ENCODE peak calls at places on chromosomes 12 and 14, in six cellular contexts. One of them, this sample, is unnamed.

GRCh38 chr12:18135509-18135908 is 45.5 kb upstream of the RERGL start:
- DNase-seq in GM12878: no peak
- DNase-seq in K562: no peak
- DNase-seq in H1: no peak
- DNase-seq in GM12891: no peak
- DNase-seq in HepG2: no peak
- DNase-seq in this sample: no peak

GRCh38 chr12:30994274-30994673 is 67.7 kb downstream of the TSPAN11 start:
- DNase-seq in HepG2: no peak
- DNase-seq in GM12878: no peak
- DNase-seq in GM12891: no peak
- DNase-seq in K562: no peak
- DNase-seq in H1: no peak
- DNase-seq in this sample: no peak

GRCh38 chr12:102452605-102453004 is 27.8 kb downstream of the IGF1 start:
- DNase-seq in HepG2: no peak
- DNase-seq in H1: no peak
- DNase-seq in K562: no peak
- DNase-seq in GM12891: no peak
- DNase-seq in GM12878: no peak
- DNase-seq in this sample: no peak

GRCh38 chr14:58738876-58739275 is 101.1 kb downstream of the DACT1 start:
- DNase-seq in H1: no peak
- DNase-seq in HepG2: no peak
- DNase-seq in GM12891: no peak
- DNase-seq in GM12878: no peak
- DNase-seq in K562: no peak
- DNase-seq in this sample: no peak

GRCh38 chr12:61452076-61452475 is 808.1 kb upstream of the USP15 start:
- DNase-seq in GM12878: no peak
- DNase-seq in K562: no peak
- DNase-seq in H1: no peak
- DNase-seq in HepG2: no peak
- DNase-seq in GM12891: no peak
- DNase-seq in this sample: no peak

GRCh38 chr12:116150001-116150400 is 127.5 kb downstream of the MED13L start:
- DNase-seq in GM12891: no peak
- DNase-seq in H1: no peak
- DNase-seq in K562: no peak
- DNase-seq in HepG2: no peak
- DNase-seq in GM12878: no peak
- DNase-seq in this sample: no peak

GRCh38 chr12:100267603-100268281 is 765 bp downstream of the SCYL2 start:
- DNase-seq in H1: no peak
- DNase-seq in K562: peak
- DNase-seq in GM12878: no peak
- DNase-seq in HepG2: peak
- DNase-seq in GM12891: no peak
- DNase-seq in this sample: no peak

GRCh38 chr12:26555139-26555538 is 277.9 kb downstream of the ITPR2 start:
- DNase-seq in GM12878: no peak
- DNase-seq in GM12891: no peak
- DNase-seq in HepG2: no peak
- DNase-seq in H1: no peak
- DNase-seq in K562: no peak
- DNase-seq in this sample: no peak

GRCh38 chr14:100192250-100192671 is 32.8 kb upstream of the DEGS2 start:
- DNase-seq in K562: no peak
- DNase-seq in GM12878: no peak
- DNase-seq in GM12891: no peak
- DNase-seq in HepG2: no peak
- DNase-seq in H1: no peak
- DNase-seq in this sample: no peak

GRCh38 chr12:78726854-78727253 is 137.7 kb upstream of the SYT1 start:
- DNase-seq in GM12891: no peak
- DNase-seq in K562: no peak
- DNase-seq in GM12878: no peak
- DNase-seq in H1: no peak
- DNase-seq in HepG2: no peak
- DNase-seq in this sample: no peak

GRCh38 chr12:126860210-126860609 is 1406.8 kb upstream of the TMEM132C start:
- DNase-seq in H1: no peak
- DNase-seq in HepG2: no peak
- DNase-seq in GM12891: no peak
- DNase-seq in K562: no peak
- DNase-seq in GM12878: no peak
- DNase-seq in this sample: no peak

GRCh38 chr12:9869307-9870161 is at the start of gene CLEC2B:
- DNase-seq in GM12878: peak
- DNase-seq in H1: no peak
- DNase-seq in K562: no peak
- DNase-seq in GM12891: no peak
- DNase-seq in HepG2: no peak
- DNase-seq in this sample: no peak

GRCh38 chr14:79483472-79483871 is 727.8 kb downstream of the DIO2 start:
- DNase-seq in GM12878: no peak
- DNase-seq in H1: no peak
- DNase-seq in K562: no peak
- DNase-seq in GM12891: no peak
- DNase-seq in HepG2: no peak
- DNase-seq in this sample: no peak

GRCh38 chr12:107761502-107761904 is 566 bp upstream of the PRDM4 start:
- DNase-seq in GM12891: no peak
- DNase-seq in K562: no peak
- DNase-seq in GM12878: no peak
- DNase-seq in H1: no peak
- DNase-seq in HepG2: no peak
- DNase-seq in this sample: no peak

GRCh38 chr14:69107407-69108003 is 45.4 kb downstream of the DCAF5 start:
- DNase-seq in H1: no peak
- DNase-seq in HepG2: peak
- DNase-seq in GM12891: peak
- DNase-seq in K562: peak
- DNase-seq in GM12878: peak
- DNase-seq in this sample: no peak

DNA sequence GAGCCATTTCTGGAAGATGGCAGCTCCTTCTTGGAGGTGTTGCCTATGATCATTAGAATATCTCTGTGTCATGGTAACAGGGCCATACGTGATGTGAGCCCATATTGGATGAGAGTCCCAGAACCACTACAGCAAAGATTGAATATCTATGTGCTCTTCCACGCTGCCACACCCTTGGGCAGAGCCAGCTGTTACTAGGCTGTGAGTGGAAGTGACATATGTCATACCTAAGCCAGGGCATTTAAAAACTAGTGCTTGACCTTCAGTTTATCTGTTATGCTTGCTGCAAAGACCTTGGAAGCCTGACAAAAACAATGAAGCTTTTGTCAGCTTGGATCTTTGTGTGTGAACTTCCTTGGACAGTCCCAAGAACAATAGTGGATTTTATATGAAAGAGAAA is 495.0 kb upstream of the CCDC196 start:
- DNase-seq in GM12878: no peak
- DNase-seq in K562: no peak
- DNase-seq in GM12891: no peak
- DNase-seq in HepG2: no peak
- DNase-seq in H1: no peak
- DNase-seq in this sample: no peak
- TF ChIP-seq TAF1 in GM12878: no peak
- TF ChIP-seq TAF1 in K562: no peak
- TF ChIP-seq TAF1 in GM12891: no peak
- TF ChIP-seq TAF1 in HepG2: no peak
- TF ChIP-seq TAF1 in H1: no peak
- TF ChIP-seq TAF1 in this sample: no peak

GRCh38 chr12:70721958-70722357 is 84.7 kb upstream of the PTPRB start:
- DNase-seq in GM12878: no peak
- DNase-seq in H1: no peak
- DNase-seq in HepG2: no peak
- DNase-seq in GM12891: no peak
- DNase-seq in K562: no peak
- DNase-seq in this sample: no peak

GRCh38 chr12:70724444-70724843 is 87.2 kb upstream of the PTPRB start:
- DNase-seq in K562: no peak
- DNase-seq in HepG2: no peak
- DNase-seq in GM12891: no peak
- DNase-seq in H1: no peak
- DNase-seq in GM12878: no peak
- DNase-seq in this sample: no peak

GRCh38 chr12:70721216-70721615 is 84.0 kb upstream of the PTPRB start:
- DNase-seq in H1: no peak
- DNase-seq in HepG2: no peak
- DNase-seq in GM12891: no peak
- DNase-seq in GM12878: no peak
- DNase-seq in K562: no peak
- DNase-seq in this sample: no peak

GRCh38 chr12:70719672-70720420 is 82.6 kb upstream of the PTPRB start:
- DNase-seq in GM12878: no peak
- DNase-seq in GM12891: no peak
- DNase-seq in HepG2: peak
- DNase-seq in H1: peak
- DNase-seq in K562: peak
- DNase-seq in this sample: no peak

DNA sequence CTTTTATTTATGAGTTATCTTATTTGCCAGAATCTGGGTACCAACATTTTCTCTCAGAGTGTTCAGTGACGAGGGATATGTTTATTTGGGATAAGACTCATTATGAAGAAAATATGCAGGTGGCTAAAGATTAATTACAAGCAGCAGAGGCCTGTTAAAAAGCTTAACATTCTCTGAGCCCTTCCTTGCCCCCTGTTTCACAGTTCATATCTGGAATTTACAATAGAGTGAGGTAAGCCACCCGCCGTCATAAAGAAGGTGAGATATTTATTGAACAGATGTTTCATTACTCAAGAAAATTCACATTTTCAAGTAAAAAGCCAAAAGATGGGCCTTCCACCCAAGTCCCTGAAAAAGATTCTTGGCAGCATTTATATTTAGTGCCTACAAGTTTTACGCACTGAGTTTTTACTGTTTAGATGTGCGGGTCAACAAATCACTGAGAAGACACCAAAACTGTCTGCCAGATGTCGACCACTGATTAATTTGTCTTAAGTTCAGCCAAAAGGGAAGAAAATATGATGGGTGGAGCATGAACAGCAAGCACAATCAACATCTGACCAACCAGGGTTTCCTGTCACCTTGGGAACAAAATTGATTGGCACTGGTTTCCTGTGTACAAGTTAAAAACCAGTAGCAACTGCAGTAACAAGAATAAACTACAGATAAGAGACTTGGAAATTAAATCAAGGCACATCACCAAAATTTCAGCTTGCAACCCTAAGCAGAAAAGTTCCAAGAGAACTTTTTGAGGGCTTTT is 85.5 kb upstream of the PTPRB start:
- DNase-seq in K562: no peak
- DNase-seq in GM12878: no peak
- DNase-seq in H1: no peak
- DNase-seq in GM12891: no peak
- DNase-seq in HepG2: no peak
- DNase-seq in this sample: no peak
- TF ChIP-seq POLR2AphosphoS5 in K562: no peak
- TF ChIP-seq POLR2AphosphoS5 in GM12878: no peak
- TF ChIP-seq POLR2AphosphoS5 in H1: no peak
- TF ChIP-seq POLR2AphosphoS5 in GM12891: no peak
- TF ChIP-seq POLR2AphosphoS5 in HepG2: no peak
- TF ChIP-seq POLR2AphosphoS5 in this sample: no peak

GRCh38 chr12:46361667-46362034 is 10.9 kb downstream of the SLC38A2 start:
- DNase-seq in GM12878: no peak
- DNase-seq in H1: no peak
- DNase-seq in HepG2: no peak
- DNase-seq in GM12891: no peak
- DNase-seq in K562: no peak
- DNase-seq in this sample: no peak

GRCh38 chr12:46362895-46363581 is 9.5 kb downstream of the SLC38A2 start:
- DNase-seq in H1: no peak
- DNase-seq in GM12878: no peak
- DNase-seq in GM12891: no peak
- DNase-seq in HepG2: no peak
- DNase-seq in K562: no peak
- DNase-seq in this sample: no peak

GRCh38 chr12:46359667-46360280 is 12.8 kb downstream of the SLC38A2 start:
- DNase-seq in H1: no peak
- DNase-seq in HepG2: no peak
- DNase-seq in K562: no peak
- DNase-seq in GM12891: no peak
- DNase-seq in GM12878: no peak
- DNase-seq in this sample: no peak

GRCh38 chr12:46360370-46360769 is 12.2 kb downstream of the SLC38A2 start:
- DNase-seq in GM12878: no peak
- DNase-seq in H1: no peak
- DNase-seq in HepG2: no peak
- DNase-seq in K562: no peak
- DNase-seq in GM12891: no peak
- DNase-seq in this sample: no peak

GRCh38 chr12:46360908-46361666 is 11.5 kb downstream of the SLC38A2 start:
- DNase-seq in GM12878: no peak
- DNase-seq in HepG2: no peak
- DNase-seq in GM12891: no peak
- DNase-seq in H1: no peak
- DNase-seq in K562: no peak
- DNase-seq in this sample: no peak
- TF ChIP-seq POLR2A in GM12878: no peak
- TF ChIP-seq POLR2A in HepG2: peak
- TF ChIP-seq POLR2A in GM12891: no peak
- TF ChIP-seq POLR2A in H1: peak
- TF ChIP-seq POLR2A in K562: no peak
- TF ChIP-seq POLR2A in this sample: peak

GRCh38 chr12:62603061-62603810 is 136.6 kb downstream of the MON2 start:
- DNase-seq in GM12891: peak
- DNase-seq in H1: peak
- DNase-seq in GM12878: peak
- DNase-seq in HepG2: peak
- DNase-seq in K562: peak
- DNase-seq in this sample: peak

GRCh38 chr12:62603811-62604098 is 137.1 kb downstream of the MON2 start:
- DNase-seq in K562: no peak
- DNase-seq in H1: no peak
- DNase-seq in HepG2: no peak
- DNase-seq in GM12891: no peak
- DNase-seq in GM12878: no peak
- DNase-seq in this sample: no peak

GRCh38 chr12:62605972-62606371 is 139.3 kb downstream of the MON2 start:
- DNase-seq in GM12878: no peak
- DNase-seq in GM12891: no peak
- DNase-seq in H1: no peak
- DNase-seq in K562: no peak
- DNase-seq in HepG2: no peak
- DNase-seq in this sample: no peak

GRCh38 chr12:62604373-62604772 is 137.7 kb downstream of the MON2 start:
- DNase-seq in GM12878: no peak
- DNase-seq in H1: no peak
- DNase-seq in HepG2: no peak
- DNase-seq in K562: no peak
- DNase-seq in GM12891: no peak
- DNase-seq in this sample: no peak

DNA sequence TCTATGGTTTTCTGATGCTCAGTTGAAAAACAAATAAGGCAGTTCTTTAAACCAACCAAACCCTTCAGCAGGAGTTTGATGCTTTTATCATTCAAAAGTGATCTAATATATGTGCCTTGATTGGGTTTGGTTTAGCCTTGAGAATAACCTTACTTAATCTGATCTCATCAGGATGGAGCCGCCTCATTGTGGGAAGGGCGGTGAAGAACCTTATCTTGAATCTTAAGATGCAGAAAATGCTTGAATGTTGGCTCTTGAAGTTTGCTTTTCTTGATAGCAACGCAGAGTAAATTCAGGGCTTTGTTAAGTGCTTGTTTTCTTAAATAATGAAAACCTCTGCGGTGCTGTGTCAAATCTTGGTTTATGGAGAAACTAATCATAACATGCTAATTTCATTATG is 138.2 kb downstream of the MON2 start:
- DNase-seq in HepG2: no peak
- DNase-seq in H1: no peak
- DNase-seq in GM12891: no peak
- DNase-seq in K562: peak
- DNase-seq in GM12878: no peak
- DNase-seq in this sample: no peak
- TF ChIP-seq TAF1 in HepG2: no peak
- TF ChIP-seq TAF1 in H1: no peak
- TF ChIP-seq TAF1 in GM12891: no peak
- TF ChIP-seq TAF1 in K562: no peak
- TF ChIP-seq TAF1 in GM12878: no peak
- TF ChIP-seq TAF1 in this sample: no peak